ENCODE peak calls at places on chromosomes 12 and 14, in eight cellular contexts. B, P, R, C, Z, W, Q and V are unnamed samples.

GRCh38 chr14:103628684-103629502 is at the start of gene KLC1:
- DNase-seq in B (peak), P (no peak), R (peak), C (peak), Z (peak), W (peak), Q (peak), V (peak)

GRCh38 chr12:119448737-119449136 is 114.2 kb downstream of the CCDC60 start:
- DNase-seq in B (no peak), P (no peak), R (no peak), C (no peak), Z (no peak), W (no peak), Q (no peak), V (no peak)

GRCh38 chr14:22977684-22978486 is 4.5 kb downstream of the AJUBA start:
- DNase-seq in B (peak), P (no peak), R (peak), C (peak), Z (peak), W (peak), Q (peak), V (no peak)

GRCh38 chr12:122852336-122853275 is 17.3 kb downstream of the HIP1R start:
- DNase-seq in B (no peak), P (no peak), R (peak), C (no peak), Z (no peak), W (no peak), Q (no peak), V (no peak)

GRCh38 chr12:54370218-54370730 is 6.0 kb upstream of the GPR84 start:
- DNase-seq in B (peak), P (no peak), R (peak), C (peak), Z (peak), W (peak), Q (peak), V (no peak)

GRCh38 chr12:14167005-14167628 is 185.7 kb upstream of the GRIN2B start:
- DNase-seq in B (peak), P (peak), R (peak), C (peak), Z (peak), W (peak), Q (peak), V (no peak)

GRCh38 chr14:105151131-105151837 is 17.3 kb downstream of the JAG2 start:
- DNase-seq in B (no peak), P (no peak), R (no peak), C (no peak), Z (no peak), W (no peak), Q (no peak), V (no peak)

GRCh38 chr12:4107436-4107878 is 166.1 kb upstream of the CCND2 start:
- DNase-seq in B (peak), P (no peak), R (peak), C (no peak), Z (no peak), W (peak), Q (peak), V (no peak)

GRCh38 chr14:99510556-99511139 is 29.4 kb downstream of the CCNK start:
- DNase-seq in B (no peak), P (no peak), R (no peak), C (no peak), Z (no peak), W (no peak), Q (no peak), V (no peak)

DNA sequence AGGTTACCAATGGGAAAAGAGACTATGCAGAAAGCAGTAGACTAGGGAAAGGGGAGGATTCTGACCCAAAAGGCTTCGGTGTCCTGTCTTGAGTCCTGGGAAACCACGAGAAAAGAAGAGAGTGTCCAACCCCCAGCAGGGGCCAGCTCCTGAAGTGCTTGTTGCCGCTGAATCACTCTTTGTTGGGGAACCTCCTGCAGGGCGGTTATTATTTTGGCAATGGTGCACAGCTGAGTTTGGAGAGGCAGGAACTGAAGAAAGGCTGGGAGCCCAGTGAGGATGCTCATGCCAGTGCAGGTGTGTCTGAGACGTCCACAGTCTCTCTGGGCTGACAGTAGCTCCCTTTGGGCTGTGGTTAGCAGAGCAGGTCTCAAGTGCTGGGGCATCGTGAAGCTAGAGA is 97.6 kb downstream of the PLXNC1 start:
- DNase-seq in B (no peak), P (no peak), R (no peak), C (no peak), Z (no peak), W (no peak), Q (no peak), V (no peak)
- TF ChIP-seq CTCF in B (no peak), P (no peak), R (no peak), C (no peak), Z (no peak), W (no peak), Q (no peak), V (no peak)

GRCh38 chr14:64713677-64714076 is 9.5 kb downstream of the PLEKHG3 start:
- DNase-seq in B (no peak), P (no peak), R (no peak), C (no peak), Z (no peak), W (no peak), Q (no peak), V (no peak)

GRCh38 chr14:64715146-64715627 is 11.0 kb downstream of the PLEKHG3 start:
- DNase-seq in B (no peak), P (no peak), R (no peak), C (no peak), Z (no peak), W (no peak), Q (no peak), V (peak)

GRCh38 chr14:64714432-64715025 is 10.3 kb downstream of the PLEKHG3 start:
- DNase-seq in B (no peak), P (no peak), R (no peak), C (no peak), Z (no peak), W (no peak), Q (no peak), V (no peak)

GRCh38 chr14:64717870-64718269 is 13.6 kb downstream of the PLEKHG3 start:
- DNase-seq in B (no peak), P (no peak), R (no peak), C (no peak), Z (no peak), W (no peak), Q (peak), V (no peak)

DNA sequence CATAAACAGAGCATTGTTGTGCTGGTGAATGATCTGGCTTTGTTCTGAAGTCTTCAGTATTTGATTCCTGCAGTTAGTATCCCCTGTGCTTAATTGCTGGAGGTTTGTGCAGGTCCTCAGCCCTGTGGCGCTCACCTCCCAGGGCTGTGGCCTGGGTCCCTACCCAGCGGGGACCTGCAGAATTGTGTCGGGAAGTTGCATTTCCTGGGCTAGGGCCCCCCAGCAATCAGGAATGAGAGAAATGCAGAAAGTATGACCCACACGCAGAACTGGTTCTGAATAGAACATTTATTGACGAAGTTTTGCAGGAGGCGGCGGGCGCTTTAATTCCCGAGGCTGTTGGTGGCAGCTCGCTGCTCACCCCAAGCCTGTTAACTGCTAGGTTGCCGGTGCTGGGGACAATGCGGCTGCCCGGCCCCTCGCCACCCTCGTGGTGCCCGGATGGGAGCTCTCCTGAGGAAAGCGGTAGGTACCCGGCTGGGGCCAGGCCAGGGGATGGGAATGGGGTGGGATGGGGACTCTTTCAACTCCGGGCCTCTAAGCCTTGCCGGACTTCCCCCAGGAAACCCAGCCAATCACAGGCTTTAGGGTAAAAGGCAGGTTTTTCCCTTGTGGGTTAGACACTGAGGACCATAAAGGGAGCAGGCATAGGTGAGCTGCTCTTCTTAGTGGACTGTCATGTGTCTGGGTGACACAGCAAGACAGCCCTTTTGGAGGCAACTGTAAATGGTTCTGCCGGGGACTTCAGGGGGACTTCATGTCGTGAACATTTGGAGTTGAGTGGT is 11.6 kb downstream of the PLEKHG3 start:
- DNase-seq in B (no peak), P (no peak), R (no peak), C (no peak), Z (no peak), W (no peak), Q (peak), V (no peak)
- TF ChIP-seq CTCF in B (no peak), P (no peak), R (no peak), C (no peak), Z (no peak), W (no peak), Q (no peak), V (no peak)

DNA sequence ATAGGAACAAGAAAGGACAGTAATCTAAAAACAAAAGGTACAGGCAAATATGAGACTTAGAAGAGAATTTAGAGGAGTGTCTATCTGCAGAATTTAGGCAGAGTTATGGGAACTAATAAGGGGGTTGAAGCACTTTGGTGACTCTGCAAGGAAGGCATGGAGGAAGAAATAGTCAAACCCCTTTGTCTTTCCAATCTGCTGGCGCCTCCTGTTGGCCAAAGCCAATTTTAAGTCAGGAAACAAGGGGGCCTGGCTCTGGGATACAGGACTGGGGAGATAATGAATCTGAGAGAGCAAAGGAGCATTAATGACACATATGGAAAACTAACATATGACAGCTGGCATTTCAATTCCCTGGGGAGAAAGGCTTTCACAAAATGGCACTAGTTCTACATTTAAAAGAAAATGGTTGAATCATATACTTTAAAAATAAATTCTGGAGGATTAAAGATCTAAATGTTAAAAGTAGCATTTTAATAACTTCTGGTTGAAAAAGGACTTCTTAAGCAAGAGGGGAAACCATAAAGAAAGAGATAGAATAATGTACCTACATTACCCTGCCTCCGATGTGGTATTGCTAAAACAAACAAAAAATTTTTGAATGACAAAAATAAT is 48.5 kb upstream of the CSRP2 start:
- DNase-seq in B (peak), P (no peak), R (peak), C (no peak), Z (no peak), W (peak), Q (no peak), V (peak)
- TF ChIP-seq CTCF in B (peak), P (peak), R (peak), C (no peak), Z (peak), W (no peak), Q (peak), V (no peak)

GRCh38 chr14:56294125-56294524 is 175.9 kb downstream of the PELI2 start:
- DNase-seq in B (no peak), P (no peak), R (no peak), C (no peak), Z (no peak), W (peak), Q (peak), V (no peak)
- TF ChIP-seq CTCF in B (no peak), P (no peak), R (no peak), C (no peak), Z (no peak), W (no peak), Q (peak), V (no peak)